ENCODE peak calls at places on chromosomes 1 and 21, in four cellular contexts. U is fibroblast of the aortic adventitia, M is MM.1S, F is colonic mucosa. O is an unnamed sample.

GRCh38 chr1:85224734-85225623 is 24.2 kb upstream of the SYDE2 start:
- DNase-seq in U (no peak), M (no peak), F (peak; percentile 78), O (peak; percentile 82)

GRCh38 chr1:209577346-209577745 is 6.2 kb upstream of the CAMK1G start:
- DNase-seq in U (no peak), M (no peak), F (no peak), O (no peak)

GRCh38 chr1:10530281-10530740 is 55.6 kb downstream of the PEX14 start:
- DNase-seq in U (no peak), M (no peak), F (no peak), O (no peak)

GRCh38 chr1:183585038-183585437 is 5.2 kb downstream of the NCF2 start:
- DNase-seq in U (no peak), M (peak; percentile 40), F (no peak), O (no peak)

GRCh38 chr1:167333703-167334102 is 113.0 kb downstream of the POU2F1 start:
- DNase-seq in U (no peak), M (no peak), F (no peak), O (no peak)

GRCh38 chr1:79852004-79852403 is 845.5 kb upstream of the ADGRL4 start:
- DNase-seq in U (no peak), M (no peak), F (no peak), O (no peak)

GRCh38 chr1:168086438-168086837 is 50.3 kb downstream of the GPR161 start:
- DNase-seq in U (no peak), M (no peak), F (no peak), O (no peak)

GRCh38 chr1:172132836-172133235 is 287.6 kb upstream of the C1orf105 start:
- DNase-seq in U (no peak), M (no peak), F (no peak), O (no peak)

GRCh38 chr1:156115514-156116374 is 1.2 kb downstream of the LMNA start:
- DNase-seq in U (peak; percentile 53), M (no peak), F (peak; percentile 79), O (peak; percentile 55)

GRCh38 chr1:37892151-37893047 is 33.0 kb upstream of the MTF1 start:
- DNase-seq in U (peak; percentile 15), M (no peak), F (no peak), O (no peak)

GRCh38 chr1:225815526-225816178 is 5.7 kb downstream of the EPHX1 start:
- DNase-seq in U (no peak), M (no peak), F (no peak), O (no peak)

GRCh38 chr1:39896909-39897685 is 4.6 kb downstream of the MYCL start:
- DNase-seq in U (peak; percentile 60), M (no peak), F (no peak), O (no peak)

GRCh38 chr21:26777166-26777565 is 68.0 kb downstream of the ADAMTS1 start:
- DNase-seq in U (no peak), M (no peak), F (no peak), O (no peak)

GRCh38 chr1:47681735-47682134 is 243.9 kb downstream of the FOXD2 start:
- DNase-seq in U (no peak), M (no peak), F (peak; percentile 15), O (no peak)

GRCh38 chr1:111704240-111704639 is 35.0 kb downstream of the INKA2 start:
- DNase-seq in U (no peak), M (no peak), F (no peak), O (no peak)

GRCh38 chr1:79193211-79194079 is 186.9 kb upstream of the ADGRL4 start:
- DNase-seq in U (peak; percentile 86), M (peak; percentile 89), F (no peak), O (peak; percentile 28)

GRCh38 chr1:108639899-108640560 is 20.9 kb downstream of the HENMT1 start:
- DNase-seq in U (no peak), M (no peak), F (no peak), O (no peak)

GRCh38 chr1:223401873-223402789 is 8.9 kb downstream of the CCDC185 start:
- DNase-seq in U (peak; percentile 79), M (no peak), F (no peak), O (no peak)

GRCh38 chr1:3983181-3983580 is 83.1 kb upstream of the C1orf174 start:
- DNase-seq in U (no peak), M (no peak), F (no peak), O (no peak)

GRCh38 chr1:189977184-189977583 is 500.5 kb downstream of the BRINP3 start:
- DNase-seq in U (no peak), M (no peak), F (no peak), O (no peak)

GRCh38 chr1:205316179-205316578 is 5.4 kb downstream of the NUAK2 start:
- DNase-seq in U (no peak), M (peak; percentile 54), F (no peak), O (no peak)

GRCh38 chr1:60132985-60133673 is 59.6 kb upstream of the C1orf87 start:
- DNase-seq in U (peak; percentile 94), M (peak; percentile 29), F (peak; percentile 29), O (no peak)

GRCh38 chr1:112957133-112957812 is 1.3 kb upstream of the SLC16A1 start:
- DNase-seq in U (peak; percentile 92), M (peak; percentile 74), F (peak; percentile 21), O (peak; percentile 3)

GRCh38 chr1:204366759-204367158 is 7.0 kb upstream of the PLEKHA6 start:
- DNase-seq in U (no peak), M (peak; percentile 35), F (no peak), O (peak; percentile 56)

GRCh38 chr1:208010070-208010469 is 99.1 kb upstream of the CD34 start:
- DNase-seq in U (no peak), M (no peak), F (no peak), O (no peak)

GRCh38 chr1:1090424-1091343 is 16.6 kb upstream of the RNF223 start:
- DNase-seq in U (no peak), M (no peak), F (no peak), O (no peak)

GRCh38 chr1:201185527-201186128 is 5.0 kb upstream of the IGFN1 start:
- DNase-seq in U (no peak), M (no peak), F (no peak), O (no peak)

GRCh38 chr21:29362758-29363157 is 64.0 kb downstream of the BACH1 start:
- DNase-seq in U (no peak), M (no peak), F (no peak), O (no peak)

GRCh38 chr1:57017717-57018116 is 51.9 kb upstream of the C8B start:
- DNase-seq in U (peak; percentile 16), M (no peak), F (no peak), O (no peak)

DNA sequence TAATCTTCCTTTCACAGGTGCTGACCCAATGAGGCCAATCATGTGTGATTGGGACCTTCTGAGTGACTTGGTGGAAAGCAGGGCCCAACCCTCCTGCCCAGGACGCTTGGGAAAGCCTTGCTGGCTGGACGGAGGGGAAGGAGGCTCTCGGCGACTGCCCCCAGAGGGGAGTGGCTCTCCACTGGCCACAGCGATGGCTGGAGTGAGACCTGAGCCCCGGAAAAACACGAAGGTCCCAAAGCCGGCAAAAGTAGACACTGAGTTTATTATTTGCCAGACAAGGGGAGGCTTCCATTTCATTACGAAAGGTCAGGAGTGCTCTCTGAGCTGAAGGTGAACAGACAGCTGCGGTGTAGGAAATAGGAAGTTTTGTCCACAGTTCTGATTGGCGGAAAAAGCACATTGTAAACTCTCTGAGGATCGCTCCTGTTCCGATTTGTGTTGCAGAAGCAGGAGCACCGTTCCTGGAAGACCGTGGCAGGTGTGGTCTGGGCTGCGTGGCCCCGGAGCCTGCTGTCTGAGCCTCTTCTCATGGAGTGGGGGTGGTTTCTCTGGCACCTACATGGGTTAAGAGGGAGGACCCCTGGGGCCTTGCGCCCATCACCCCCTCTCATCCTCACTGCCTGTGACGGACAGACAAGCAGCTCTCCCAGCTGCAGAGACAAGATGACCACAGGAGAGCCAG is 41.6 kb downstream of the KRTAP10-1 start:
- DNase-seq in U (no peak), M (no peak), F (no peak), O (no peak)
- TF ChIP-seq CTCF in U (no peak), M (no peak), F (no peak), O (no peak)

DNA sequence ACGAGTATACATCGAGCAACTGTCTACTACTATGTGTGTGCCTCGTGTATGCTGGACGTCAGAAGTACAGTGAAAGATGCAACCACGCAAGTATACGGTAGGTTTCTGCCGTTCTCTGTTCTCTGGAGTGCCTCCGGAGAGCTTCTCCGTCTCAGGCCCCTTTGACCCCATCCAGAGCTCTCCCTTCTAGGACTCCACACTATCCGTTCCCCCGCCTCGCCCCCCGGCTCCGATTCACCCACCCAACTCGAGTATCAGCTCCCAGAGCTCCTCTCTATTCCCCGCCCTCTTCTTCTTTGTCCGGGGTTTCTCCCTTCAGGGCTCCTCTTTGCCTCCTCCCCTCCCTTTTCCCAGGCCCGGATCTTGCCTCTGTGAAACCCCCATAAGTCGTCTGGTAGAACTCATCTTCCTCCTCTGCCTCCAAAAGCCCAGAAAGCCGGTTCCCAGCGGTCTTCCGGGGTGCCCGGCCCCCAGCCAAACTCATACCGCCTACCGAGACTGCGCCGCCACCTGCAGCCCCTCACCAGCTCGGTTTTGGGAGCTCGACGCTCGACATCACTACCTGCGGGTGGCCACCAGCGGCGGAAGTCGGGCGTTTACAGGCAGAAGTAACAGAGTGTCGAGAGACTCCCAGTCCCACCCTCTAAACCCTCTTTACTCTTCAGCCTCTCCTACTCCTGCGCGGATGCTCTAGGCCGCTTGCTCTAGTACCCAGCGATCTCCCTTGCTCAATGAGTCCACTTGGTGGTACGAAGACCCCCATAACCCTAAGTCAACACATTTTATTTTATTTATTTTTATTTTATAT is at the start of gene VPS72:
- DNase-seq in U (peak; percentile 87), M (peak; percentile 97), F (peak; percentile 92), O (peak; percentile 89)
- TF ChIP-seq CTCF in U (no peak), M (no peak), F (no peak), O (no peak)

GRCh38 chr1:158654079-158654478 is 32.4 kb downstream of the SPTA1 start:
- DNase-seq in U (no peak), M (no peak), F (no peak), O (no peak)

GRCh38 chr1:158646465-158646864 is 40.0 kb downstream of the SPTA1 start:
- DNase-seq in U (no peak), M (peak; percentile 54), F (no peak), O (no peak)

GRCh38 chr1:158652721-158653334 is 33.7 kb downstream of the SPTA1 start:
- DNase-seq in U (no peak), M (peak; percentile 71), F (no peak), O (no peak)

GRCh38 chr1:158644479-158644878 is 39.4 kb downstream of the OR10Z1 start:
- DNase-seq in U (no peak), M (no peak), F (no peak), O (no peak)

GRCh38 chr1:158649052-158649451 is 37.5 kb downstream of the SPTA1 start:
- DNase-seq in U (no peak), M (peak; percentile 45), F (no peak), O (no peak)
- TF ChIP-seq CTCF in U (no peak), M (peak; percentile 58), F (no peak), O (no peak)

GRCh38 chr1:25068316-25068715 is 138.2 kb upstream of the RUNX3 start:
- DNase-seq in U (no peak), M (no peak), F (no peak), O (no peak)

GRCh38 chr1:25067852-25068251 is 137.8 kb upstream of the RUNX3 start:
- DNase-seq in U (no peak), M (no peak), F (no peak), O (no peak)

GRCh38 chr1:25066253-25066652 is 136.2 kb upstream of the RUNX3 start:
- DNase-seq in U (no peak), M (no peak), F (no peak), O (no peak)

GRCh38 chr1:25066731-25067520 is 136.8 kb upstream of the RUNX3 start:
- DNase-seq in U (no peak), M (no peak), F (no peak), O (no peak)

DNA sequence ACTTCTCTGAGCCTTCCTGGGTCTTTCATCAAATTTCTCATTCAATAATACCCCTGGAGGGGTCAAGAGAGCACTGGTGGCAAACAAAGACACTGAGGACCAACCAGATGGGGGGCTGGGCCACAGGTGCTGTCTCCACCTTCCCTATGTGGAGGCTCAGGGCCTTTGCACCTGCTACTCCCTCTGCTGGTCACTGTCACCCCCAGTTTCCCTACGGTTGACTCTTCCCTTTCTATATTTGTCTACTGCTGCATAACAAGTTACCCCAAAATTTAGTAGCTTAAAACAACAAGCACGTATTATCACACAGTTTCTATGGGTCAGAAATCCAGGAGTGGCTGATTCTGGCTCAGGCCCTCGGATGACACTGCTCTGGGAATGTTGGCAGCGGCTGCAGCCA is 138.8 kb upstream of the RUNX3 start:
- DNase-seq in U (no peak), M (no peak), F (no peak), O (no peak)
- TF ChIP-seq CTCF in U (no peak), M (peak; percentile 33), F (no peak), O (no peak)

O was measured in Calu3.